ENCODE peak calls at places on chromosome 7, in nine cellular contexts. B is psoas muscle, F is Calu3, A is heart right ventricle, E is heart left ventricle, H is nephron progenitor cell, N is fibroblast of lung, Y is spleen, C is foreskin keratinocyte. K is an unnamed sample.

GRCh38 chr7:69411466-69411865 is 186.8 kb upstream of the AUTS2 start:
- DNase-seq in B (no peak), E (no peak), F (no peak), H (peak; percentile 4), Y (peak; percentile 30), N (no peak), A (no peak), C (no peak), K (no peak)

GRCh38 chr7:455110-455928 is 64.3 kb downstream of the PDGFA start:
- DNase-seq in N (no peak), F (peak; percentile 92), C (no peak), E (peak; percentile 68), Y (peak; percentile 76), B (peak; percentile 70), A (peak; percentile 79), H (no peak), K (no peak)

GRCh38 chr7:107972075-107972482 is 30.9 kb downstream of the LAMB1 start:
- DNase-seq in Y (no peak), F (no peak), N (peak; percentile 71), H (no peak), E (peak; percentile 38), B (no peak), A (no peak), C (peak; percentile 25), K (no peak)

GRCh38 chr7:43390601-43391000 is 192.3 kb upstream of the STK17A start:
- DNase-seq in B (no peak), Y (no peak), H (no peak), E (no peak), F (no peak), C (no peak), N (no peak), A (no peak), K (no peak)

GRCh38 chr7:100220833-100221718 is 1.3 kb downstream of the PVRIG start:
- DNase-seq in B (no peak), F (no peak), H (no peak), E (no peak), C (no peak), N (no peak), A (no peak), Y (peak; percentile 93), K (no peak)

GRCh38 chr7:151104411-151105235 is 18.3 kb downstream of the AGAP3 start:
- DNase-seq in A (no peak), C (no peak), H (no peak), F (no peak), B (no peak), Y (no peak), E (no peak), N (peak; percentile 94), K (no peak)

GRCh38 chr7:93736970-93737369 is 153.6 kb downstream of the TFPI2 start:
- DNase-seq in F (no peak), N (no peak), C (no peak), A (no peak), H (no peak), Y (no peak), E (no peak), B (no peak), K (no peak)

GRCh38 chr7:2498708-2499107 is 20.9 kb upstream of the LFNG start:
- DNase-seq in H (no peak), B (no peak), Y (no peak), A (no peak), N (no peak), F (no peak), E (no peak), C (no peak), K (no peak)

GRCh38 chr7:51226042-51226755 is 90.4 kb downstream of the COBL start:
- DNase-seq in F (no peak), N (no peak), E (no peak), C (peak; percentile 17), H (no peak), B (no peak), Y (no peak), A (no peak), K (no peak)

GRCh38 chr7:128389815-128390329 is 19.9 kb downstream of the IMPDH1 start:
- DNase-seq in E (no peak), N (no peak), A (no peak), H (no peak), F (no peak), Y (no peak), B (no peak), C (no peak), K (no peak)

GRCh38 chr7:128390871-128391565 is 18.8 kb downstream of the IMPDH1 start:
- DNase-seq in C (no peak), F (no peak), A (no peak), B (no peak), H (no peak), E (no peak), N (no peak), Y (no peak), K (no peak)

GRCh38 chr7:128387663-128388485 is 21.9 kb downstream of the IMPDH1 start:
- DNase-seq in H (peak; percentile 91), Y (peak; percentile 89), F (peak; percentile 80), N (peak; percentile 52), E (peak; percentile 82), B (peak; percentile 92), A (peak; percentile 85), C (peak; percentile 36), K (peak; percentile 91)

GRCh38 chr7:128387216-128387615 is 22.6 kb downstream of the IMPDH1 start:
- DNase-seq in B (no peak), F (no peak), N (no peak), C (no peak), Y (no peak), A (no peak), H (no peak), E (no peak), K (no peak)

DNA sequence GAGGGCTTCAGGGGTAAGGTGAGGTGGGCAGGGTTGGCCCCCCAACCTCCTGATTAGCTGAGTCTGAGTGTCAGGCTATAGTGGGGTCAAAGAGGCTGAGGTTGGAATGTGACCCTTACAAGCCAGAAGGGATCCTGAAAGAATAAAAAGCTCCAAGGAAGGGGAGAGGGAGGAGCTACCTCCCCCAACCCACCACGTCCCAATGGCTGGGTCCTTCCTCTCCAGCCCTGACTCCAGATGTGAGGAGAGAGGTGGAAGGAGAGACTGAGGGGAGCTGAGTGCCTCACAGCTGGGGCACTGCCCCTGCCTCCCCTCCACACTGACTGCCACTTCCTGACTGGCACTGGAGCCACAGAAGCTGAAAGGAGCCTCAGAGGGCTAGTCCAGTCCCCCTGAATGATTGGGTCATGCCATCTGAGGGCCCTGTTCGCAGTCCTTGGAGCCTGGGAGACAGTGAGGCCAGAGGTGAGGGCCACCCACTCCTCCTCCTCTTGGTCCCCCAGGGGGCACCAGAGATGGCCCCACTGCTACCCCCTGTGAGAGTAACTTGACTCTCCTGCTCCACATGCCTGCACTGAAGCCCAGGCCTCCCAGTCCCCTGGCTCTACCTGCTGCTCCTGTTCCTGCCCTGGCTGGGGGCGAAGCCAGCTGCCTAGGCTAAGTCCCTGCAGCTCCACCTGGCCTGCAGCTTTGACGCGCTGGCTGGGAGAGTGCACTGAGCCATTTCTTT is 20.5 kb downstream of the IMPDH1 start:
- DNase-seq in Y (no peak), E (no peak), N (no peak), H (peak; percentile 31), A (no peak), B (no peak), F (no peak), C (no peak), K (no peak)
- TF ChIP-seq CTCF in Y (no peak), E (no peak), N (no peak), H (no peak), A (no peak), B (no peak), F (no peak), C (no peak), K (no peak)

DNA sequence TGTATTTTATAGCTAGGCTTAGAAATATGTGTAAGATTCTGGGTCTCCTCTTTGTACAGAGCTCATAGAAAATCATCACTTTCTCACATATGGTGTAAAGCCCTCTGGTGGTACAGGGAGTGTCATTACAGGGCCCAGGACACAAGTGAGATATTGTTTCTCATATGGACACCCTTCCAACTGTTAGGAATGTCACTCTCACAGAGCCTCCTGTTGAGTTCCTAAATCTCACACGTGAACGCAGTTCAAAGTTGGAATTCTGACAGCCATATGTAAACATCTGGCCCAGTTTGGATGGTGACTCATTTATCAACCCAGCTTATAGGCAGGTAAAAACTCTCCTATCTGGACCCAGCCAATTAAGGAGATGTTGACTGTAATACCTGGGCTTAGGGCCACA is 35.4 kb upstream of the ZNF107 start:
- DNase-seq in N (peak; percentile 6), C (peak; percentile 31), F (no peak), E (no peak), B (no peak), H (no peak), Y (no peak), A (no peak), K (no peak)
- TF ChIP-seq CTCF in N (peak; percentile 31), C (peak; percentile 43), F (no peak), E (peak; percentile 39), B (peak; percentile 27), H (no peak), Y (no peak), A (peak; percentile 30), K (peak; percentile 31)

DNA sequence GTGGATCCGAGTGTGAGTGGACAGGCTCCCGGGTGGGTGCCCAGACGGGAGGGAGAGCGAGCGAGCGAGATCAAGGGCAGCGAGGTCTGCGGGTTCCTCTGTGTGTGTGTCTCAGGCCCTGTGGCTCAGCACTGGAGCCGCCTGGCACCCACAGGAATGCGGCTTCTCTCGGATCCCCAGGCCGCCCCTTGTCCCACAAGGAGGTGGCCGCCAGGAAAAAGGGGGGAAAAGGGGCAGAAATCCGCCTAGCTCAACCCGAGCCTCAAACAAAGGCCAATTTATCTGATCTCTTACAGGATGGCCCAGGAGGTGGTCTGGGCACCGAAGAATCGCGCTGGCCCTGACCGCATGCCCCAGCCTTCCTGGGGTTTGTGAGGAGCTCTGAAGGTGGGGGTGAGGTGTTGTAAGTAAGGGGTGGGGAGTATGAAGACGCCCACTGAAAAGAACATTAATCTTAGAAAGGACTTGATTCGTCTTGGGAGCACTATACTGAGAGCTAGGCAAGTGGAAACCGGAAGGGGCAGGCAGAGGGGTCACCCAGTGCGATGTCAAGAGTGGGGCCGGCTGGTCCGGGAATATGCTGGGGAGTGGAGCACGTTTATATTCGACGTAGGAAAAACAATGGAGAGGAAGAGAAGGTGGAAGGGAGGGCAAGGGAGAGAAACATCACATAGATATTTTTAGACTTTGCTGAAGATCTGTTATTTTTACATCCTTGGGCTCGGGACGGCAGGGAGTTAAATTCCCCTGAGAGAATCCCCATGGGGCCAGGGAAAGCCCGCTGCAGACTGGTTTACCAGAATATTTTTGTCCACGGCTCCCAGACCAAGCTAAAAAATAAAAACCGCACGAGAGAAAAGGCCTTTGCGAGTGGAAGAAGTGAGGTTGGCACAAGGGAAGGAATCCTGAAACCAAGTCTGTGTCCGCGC is 7.2 kb downstream of the DLX5 start:
- DNase-seq in Y (no peak), A (no peak), B (no peak), C (no peak), E (no peak), N (no peak), F (no peak), H (no peak), K (no peak)
- TF ChIP-seq CTCF in Y (no peak), A (no peak), B (no peak), C (no peak), E (no peak), N (no peak), F (no peak), H (no peak), K (no peak)

GRCh38 chr7:140909476-140910161 is 15.1 kb downstream of the BRAF start:
- DNase-seq in H (no peak), B (no peak), E (no peak), C (no peak), Y (no peak), N (no peak), F (no peak), A (no peak), K (no peak)
- TF ChIP-seq CTCF in H (no peak), B (no peak), E (no peak), C (no peak), Y (no peak), N (no peak), F (no peak), A (no peak), K (no peak)

K was measured in glutamatergic neuron.